ENCODE peak calls at places on chromosomes 1 and 21, in ten cellular contexts. U, V, O, I, R, W, Z, Y, M and G are unnamed samples.

GRCh38 chr1:182084487-182085316 is 23.2 kb upstream of the ZNF648 start:
- DNase-seq in U (peak; percentile 78), V (peak; percentile 88), O (peak; percentile 77), I (peak; percentile 55), R (peak; percentile 90), W (peak; percentile 62), Z (peak; percentile 87), Y (peak; percentile 88), M (peak; percentile 65), G (peak; percentile 78)

GRCh38 chr1:36095760-36096405 is 7.2 kb downstream of the ADPRS start:
- DNase-seq in U (no peak), V (no peak), O (no peak), I (no peak), R (peak; percentile 32), W (no peak), Z (no peak), Y (no peak), M (no peak), G (no peak)

GRCh38 chr1:85607913-85608250 is 27.3 kb downstream of the CCN1 start:
- DNase-seq in U (no peak), V (no peak), O (no peak), I (no peak), R (no peak), W (peak; percentile 37), Z (no peak), Y (no peak), M (no peak), G (no peak)

GRCh38 chr1:152546704-152547103 is 19.9 kb downstream of the LCE3E start:
- DNase-seq in U (no peak), V (no peak), O (no peak), I (no peak), R (no peak), W (no peak), Z (no peak), Y (no peak), M (no peak), G (no peak)

GRCh38 chr1:86872086-86872485 is 41.8 kb downstream of the SELENOF start:
- DNase-seq in U (no peak), V (no peak), O (no peak), I (no peak), R (no peak), W (peak; percentile 17), Z (no peak), Y (no peak), M (peak; percentile 45), G (no peak)

GRCh38 chr1:158037876-158038359 is 44.5 kb downstream of the KIRREL1 start:
- DNase-seq in U (no peak), V (no peak), O (no peak), I (no peak), R (no peak), W (peak; percentile 91), Z (no peak), Y (no peak), M (peak; percentile 63), G (no peak)

GRCh38 chr21:21102874-21103273 is 104.7 kb downstream of the NCAM2 start:
- DNase-seq in U (no peak), V (no peak), O (no peak), I (no peak), R (no peak), W (no peak), Z (no peak), Y (no peak), M (no peak), G (no peak)

GRCh38 chr1:228267962-228268890 is 60.4 kb downstream of the OBSCN start:
- DNase-seq in U (no peak), V (no peak), O (no peak), I (no peak), R (no peak), W (no peak), Z (no peak), Y (no peak), M (no peak), G (no peak)

GRCh38 chr1:228921473-228921872 is 186.2 kb downstream of the RHOU start:
- DNase-seq in U (no peak), V (no peak), O (no peak), I (no peak), R (no peak), W (no peak), Z (no peak), Y (no peak), M (no peak), G (no peak)